ENCODE peak calls at places on chromosomes 5 and 9, in six cellular contexts. One of them, this sample, is unnamed. For H3K4me1, the result is how much of the 10 kb centered on the place peaks cover.

GRCh38 chr5:102241809-102242421 is 54.2 kb downstream of the SLCO4C1 start:
- ATAC-seq in K562: no peak
- ATAC-seq in upper lobe of left lung: peak
- ATAC-seq in HepG2: peak
- ATAC-seq in GM12878: peak
- ATAC-seq in A549: no peak
- ATAC-seq in this sample: no peak

GRCh38 chr9:121708768-121709488 is 57.5 kb downstream of the DAB2IP start:
- ATAC-seq in K562: peak
- ATAC-seq in upper lobe of left lung: peak
- ATAC-seq in HepG2: no peak
- ATAC-seq in GM12878: no peak
- ATAC-seq in A549: no peak
- ATAC-seq in this sample: peak

GRCh38 chr5:159826351-159827222 is 89.7 kb upstream of the ADRA1B start:
- ATAC-seq in K562: no peak
- ATAC-seq in upper lobe of left lung: peak
- ATAC-seq in HepG2: no peak
- ATAC-seq in GM12878: peak
- ATAC-seq in A549: peak
- ATAC-seq in this sample: peak

GRCh38 chr5:147690595-147690994 is 91.9 kb downstream of the JAKMIP2 start:
- ATAC-seq in K562: no peak
- ATAC-seq in upper lobe of left lung: no peak
- ATAC-seq in HepG2: peak
- ATAC-seq in GM12878: peak
- ATAC-seq in A549: no peak
- ATAC-seq in this sample: no peak

GRCh38 chr9:111282940-111283339 is 47.1 kb downstream of the OR2K2 start:
- ATAC-seq in K562: no peak
- ATAC-seq in upper lobe of left lung: peak
- ATAC-seq in HepG2: no peak
- ATAC-seq in GM12878: no peak
- ATAC-seq in A549: no peak
- ATAC-seq in this sample: peak

GRCh38 chr5:90383903-90384302 is 25.7 kb downstream of the CETN3 start:
- ATAC-seq in K562: no peak
- ATAC-seq in upper lobe of left lung: no peak
- ATAC-seq in HepG2: no peak
- ATAC-seq in GM12878: no peak
- ATAC-seq in A549: no peak
- ATAC-seq in this sample: no peak

GRCh38 chr5:33343661-33344327 is 97.0 kb upstream of the TARS1 start:
- ATAC-seq in K562: no peak
- ATAC-seq in upper lobe of left lung: peak
- ATAC-seq in HepG2: no peak
- ATAC-seq in GM12878: no peak
- ATAC-seq in A549: no peak
- ATAC-seq in this sample: peak

GRCh38 chr5:142800776-142801494 is 30.8 kb downstream of the ARHGAP26 start:
- ATAC-seq in K562: no peak
- ATAC-seq in upper lobe of left lung: no peak
- ATAC-seq in HepG2: no peak
- ATAC-seq in GM12878: peak
- ATAC-seq in A549: no peak
- ATAC-seq in this sample: no peak

GRCh38 chr5:175695161-175696126 is 37.6 kb downstream of the HRH2 start:
- ATAC-seq in K562: no peak
- ATAC-seq in upper lobe of left lung: no peak
- ATAC-seq in HepG2: no peak
- ATAC-seq in GM12878: no peak
- ATAC-seq in A549: no peak
- ATAC-seq in this sample: no peak

DNA sequence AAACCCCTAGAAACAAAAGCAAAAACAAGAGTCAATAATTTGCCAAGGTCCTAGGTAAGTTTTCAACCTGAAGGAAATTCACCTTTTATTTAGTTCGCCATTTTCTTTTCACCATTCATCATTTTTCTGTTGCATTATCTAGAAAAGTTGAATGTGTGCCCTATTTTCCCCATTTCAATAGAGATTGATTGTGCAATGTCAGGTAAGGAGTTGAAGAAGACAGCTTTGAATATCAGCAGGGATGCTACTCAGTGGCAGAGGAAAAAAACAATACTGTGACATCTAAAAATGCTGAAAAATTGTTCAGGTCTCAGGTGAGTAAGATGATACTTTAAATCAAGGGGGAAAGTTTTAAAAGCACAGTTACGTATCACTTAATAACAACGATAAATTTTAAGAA is 813.7 kb downstream of the DTWD2 start:
- ATAC-seq in K562: no peak
- ATAC-seq in upper lobe of left lung: no peak
- ATAC-seq in HepG2: no peak
- ATAC-seq in GM12878: no peak
- ATAC-seq in A549: no peak
- ATAC-seq in this sample: no peak
- TF ChIP-seq EP300 in K562: no peak
- TF ChIP-seq EP300 in upper lobe of left lung: no peak
- TF ChIP-seq EP300 in HepG2: no peak
- TF ChIP-seq EP300 in GM12878: no peak
- TF ChIP-seq EP300 in A549: no peak
- TF ChIP-seq EP300 in this sample: no peak

DNA sequence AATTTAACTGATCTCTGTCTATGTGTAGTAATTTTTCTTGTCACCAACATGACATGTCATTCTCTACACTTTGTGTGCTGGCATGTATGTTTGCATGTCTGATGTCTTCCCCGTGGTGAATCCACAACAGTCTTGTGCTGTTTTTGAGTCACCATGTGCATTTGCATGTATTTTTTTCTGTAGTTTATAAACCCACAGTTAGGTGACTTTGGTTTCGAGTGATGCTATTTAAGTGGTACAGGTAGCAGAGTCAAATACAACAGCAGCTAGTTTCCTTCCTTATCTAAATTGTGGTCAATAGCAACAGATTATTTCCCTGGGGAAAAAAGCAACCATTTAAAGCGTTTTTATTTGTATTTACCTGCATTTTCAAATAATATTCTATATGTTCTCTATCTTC is 89.9 kb upstream of the FSD1L start:
- ATAC-seq in K562: no peak
- ATAC-seq in upper lobe of left lung: no peak
- ATAC-seq in HepG2: no peak
- ATAC-seq in GM12878: peak
- ATAC-seq in A549: no peak
- ATAC-seq in this sample: no peak
- H3K4me1 ChIP-seq in K562: under half
- H3K4me1 ChIP-seq in upper lobe of left lung: under half
- H3K4me1 ChIP-seq in HepG2: under half
- H3K4me1 ChIP-seq in GM12878: under half
- H3K4me1 ChIP-seq in A549: under half
- H3K4me1 ChIP-seq in this sample: under half

GRCh38 chr9:113577525-113578261 is 114.2 kb downstream of the RGS3 start:
- ATAC-seq in K562: peak
- ATAC-seq in upper lobe of left lung: no peak
- ATAC-seq in HepG2: no peak
- ATAC-seq in GM12878: no peak
- ATAC-seq in A549: no peak
- ATAC-seq in this sample: no peak

GRCh38 chr9:113579270-113580040 is 115.9 kb downstream of the RGS3 start:
- ATAC-seq in K562: no peak
- ATAC-seq in upper lobe of left lung: peak
- ATAC-seq in HepG2: no peak
- ATAC-seq in GM12878: peak
- ATAC-seq in A549: peak
- ATAC-seq in this sample: peak

GRCh38 chr9:113580041-113580953 is 116.8 kb downstream of the RGS3 start:
- ATAC-seq in K562: no peak
- ATAC-seq in upper lobe of left lung: peak
- ATAC-seq in HepG2: no peak
- ATAC-seq in GM12878: peak
- ATAC-seq in A549: no peak
- ATAC-seq in this sample: peak

GRCh38 chr9:113578877-113579269 is 115.3 kb downstream of the RGS3 start:
- ATAC-seq in K562: peak
- ATAC-seq in upper lobe of left lung: peak
- ATAC-seq in HepG2: no peak
- ATAC-seq in GM12878: peak
- ATAC-seq in A549: peak
- ATAC-seq in this sample: peak

GRCh38 chr9:113578279-113578865 is 114.8 kb downstream of the RGS3 start:
- ATAC-seq in K562: peak
- ATAC-seq in upper lobe of left lung: no peak
- ATAC-seq in HepG2: no peak
- ATAC-seq in GM12878: no peak
- ATAC-seq in A549: peak
- ATAC-seq in this sample: no peak
- TF ChIP-seq CTCF in K562: no peak
- TF ChIP-seq CTCF in upper lobe of left lung: no peak
- TF ChIP-seq CTCF in HepG2: no peak
- TF ChIP-seq CTCF in GM12878: no peak
- TF ChIP-seq CTCF in A549: no peak
- TF ChIP-seq CTCF in this sample: no peak

GRCh38 chr9:107792596-107792995 is 303.0 kb upstream of the KLF4 start:
- ATAC-seq in K562: no peak
- ATAC-seq in upper lobe of left lung: no peak
- ATAC-seq in HepG2: no peak
- ATAC-seq in GM12878: no peak
- ATAC-seq in A549: no peak
- ATAC-seq in this sample: no peak
- TF ChIP-seq EP300 in K562: no peak
- TF ChIP-seq EP300 in upper lobe of left lung: no peak
- TF ChIP-seq EP300 in HepG2: no peak
- TF ChIP-seq EP300 in GM12878: no peak
- TF ChIP-seq EP300 in A549: no peak
- TF ChIP-seq EP300 in this sample: no peak

GRCh38 chr5:81760521-81760920 is 9.6 kb upstream of the SSBP2 start:
- ATAC-seq in K562: no peak
- ATAC-seq in upper lobe of left lung: no peak
- ATAC-seq in HepG2: no peak
- ATAC-seq in GM12878: no peak
- ATAC-seq in A549: no peak
- ATAC-seq in this sample: no peak
- H3K4me1 ChIP-seq in K562: under half
- H3K4me1 ChIP-seq in upper lobe of left lung: under half
- H3K4me1 ChIP-seq in HepG2: under half
- H3K4me1 ChIP-seq in GM12878: under half
- H3K4me1 ChIP-seq in A549: under half
- H3K4me1 ChIP-seq in this sample: under half

DNA sequence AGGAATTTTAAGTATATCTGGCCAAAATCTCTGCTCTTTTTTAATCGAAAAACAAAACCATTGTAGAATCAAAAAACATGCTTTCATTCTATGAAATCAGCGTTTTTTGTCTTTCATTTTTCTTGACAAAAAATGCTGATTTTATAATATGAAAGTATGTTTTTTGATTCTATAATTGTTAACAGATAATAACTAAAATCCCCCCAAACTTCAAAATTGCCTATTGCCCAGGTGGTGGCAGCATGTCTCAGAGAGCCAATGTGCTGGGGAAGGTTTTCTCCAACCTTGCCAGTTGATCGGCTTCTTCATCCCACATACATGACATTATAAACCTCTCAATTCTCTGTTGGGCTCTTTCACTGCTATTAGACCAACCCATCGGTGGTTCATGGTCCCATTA is 5.1 kb upstream of the SMIM15 start:
- ATAC-seq in K562: no peak
- ATAC-seq in upper lobe of left lung: no peak
- ATAC-seq in HepG2: no peak
- ATAC-seq in GM12878: peak
- ATAC-seq in A549: no peak
- ATAC-seq in this sample: no peak
- TF ChIP-seq CTCF in K562: peak
- TF ChIP-seq CTCF in upper lobe of left lung: no peak
- TF ChIP-seq CTCF in HepG2: peak
- TF ChIP-seq CTCF in GM12878: peak
- TF ChIP-seq CTCF in A549: peak
- TF ChIP-seq CTCF in this sample: peak

GRCh38 chr9:125705893-125706292 is 1.1 kb downstream of the MAPKAP1 start:
- ATAC-seq in K562: no peak
- ATAC-seq in upper lobe of left lung: no peak
- ATAC-seq in HepG2: no peak
- ATAC-seq in GM12878: no peak
- ATAC-seq in A549: no peak
- ATAC-seq in this sample: no peak

GRCh38 chr9:125703662-125704061 is 3.3 kb downstream of the MAPKAP1 start:
- ATAC-seq in K562: no peak
- ATAC-seq in upper lobe of left lung: no peak
- ATAC-seq in HepG2: no peak
- ATAC-seq in GM12878: no peak
- ATAC-seq in A549: no peak
- ATAC-seq in this sample: no peak

GRCh38 chr9:125701351-125701750 is 5.7 kb downstream of the MAPKAP1 start:
- ATAC-seq in K562: no peak
- ATAC-seq in upper lobe of left lung: peak
- ATAC-seq in HepG2: no peak
- ATAC-seq in GM12878: peak
- ATAC-seq in A549: no peak
- ATAC-seq in this sample: no peak

GRCh38 chr9:125706661-125707539 is at the start of gene MAPKAP1:
- ATAC-seq in K562: peak
- ATAC-seq in upper lobe of left lung: peak
- ATAC-seq in HepG2: peak
- ATAC-seq in GM12878: peak
- ATAC-seq in A549: peak
- ATAC-seq in this sample: peak
- TF ChIP-seq EP300 in K562: peak
- TF ChIP-seq EP300 in upper lobe of left lung: no peak
- TF ChIP-seq EP300 in HepG2: no peak
- TF ChIP-seq EP300 in GM12878: no peak
- TF ChIP-seq EP300 in A549: no peak
- TF ChIP-seq EP300 in this sample: no peak

This sample was measured in gastroesophageal sphincter.